ENCODE peak calls at places on chromosomes 3 and 15, in seven cellular contexts. C is amygdala, L is HTR-8/SVneo, N is sciatic nerve, F is NCI-H1930, J is heart right ventricle, K is substantia nigra. P is an unnamed sample.

GRCh38 chr3:32850636-32851035 is 32.8 kb downstream of the TRIM71 start:
- DNase-seq in L (no peak), K (no peak), J (no peak), C (no peak), N (no peak), F (no peak), P (no peak)

GRCh38 chr3:45227131-45227819 is 1.2 kb upstream of the TMEM158 start:
- DNase-seq in N (no peak), K (no peak), L (no peak), F (no peak), J (no peak), C (no peak), P (peak)

GRCh38 chr3:144652573-144652972 is 681.0 kb downstream of the DIPK2A start:
- DNase-seq in J (no peak), K (no peak), F (no peak), N (no peak), L (no peak), C (no peak), P (no peak)

GRCh38 chr3:10473581-10474438 is 31.6 kb downstream of the ATP2B2 start:
- DNase-seq in J (no peak), F (no peak), L (no peak), N (no peak), C (no peak), K (no peak), P (no peak)

GRCh38 chr3:179528786-179529185 is 33.9 kb upstream of the ACTL6A start:
- DNase-seq in C (no peak), N (no peak), J (no peak), K (no peak), L (no peak), F (no peak), P (no peak)

GRCh38 chr3:152322756-152323155 is 54.0 kb downstream of the MBNL1 start:
- DNase-seq in J (no peak), F (no peak), N (no peak), C (no peak), K (no peak), L (no peak), P (no peak)

GRCh38 chr15:66094331-66094730 is 159.2 kb downstream of the MEGF11 start:
- DNase-seq in N (peak), K (no peak), J (no peak), F (no peak), L (no peak), C (no peak), P (no peak)

GRCh38 chr15:97446138-97446537 is 514.4 kb upstream of the ARRDC4 start:
- DNase-seq in K (no peak), F (no peak), L (no peak), C (no peak), N (no peak), J (no peak), P (no peak)

GRCh38 chr15:64934023-64934422 is 22.3 kb downstream of the ANKDD1A start:
- DNase-seq in L (no peak), F (no peak), N (no peak), J (no peak), K (no peak), C (no peak), P (no peak)

GRCh38 chr3:15860014-15860934 is 62.5 kb upstream of the ANKRD28 start:
- DNase-seq in N (peak), J (no peak), L (peak), C (peak), K (no peak), F (peak), P (peak)

GRCh38 chr15:70775160-70775559 is 11.8 kb upstream of the UACA start:
- DNase-seq in K (no peak), N (no peak), F (no peak), L (peak), J (no peak), C (no peak), P (peak)

GRCh38 chr3:187565701-187566100 is 104.5 kb downstream of the SST start:
- DNase-seq in C (no peak), F (no peak), N (no peak), K (no peak), L (no peak), J (no peak), P (no peak)

GRCh38 chr3:105823149-105823866 is 45.5 kb downstream of the CBLB start:
- DNase-seq in F (no peak), N (no peak), L (peak), K (no peak), C (no peak), J (no peak), P (peak)

GRCh38 chr3:171172070-171172469 is 145.6 kb upstream of the SLC2A2 start:
- DNase-seq in N (no peak), F (no peak), C (no peak), L (no peak), K (no peak), J (no peak), P (no peak)

GRCh38 chr15:40829155-40829554 is 647 bp upstream of the PPP1R14D start:
- DNase-seq in F (no peak), N (no peak), J (no peak), K (no peak), C (no peak), L (no peak), P (no peak)

GRCh38 chr3:101081990-101082389 is 88.8 kb upstream of the ABI3BP start:
- DNase-seq in F (no peak), N (no peak), J (no peak), L (no peak), K (no peak), C (no peak), P (no peak)

GRCh38 chr15:38878946-38879345 is 314.3 kb upstream of the RASGRP1 start:
- DNase-seq in F (no peak), L (no peak), C (no peak), K (no peak), N (no peak), J (no peak), P (peak)

P was measured in dermis blood vessel endothelial cell.